ENCODE peak calls at places on chromosome 22, in seven cellular contexts. G is WERI-Rb-1, T is osteoblast, Z is uterus, M is heart right ventricle, B is pancreas, J is aorta. V is an unnamed sample.
A peak's percentile ranks its signal among the peaks of the same experiment; 100 is the strongest.

GRCh38 chr22:23518381-23519187 is 61.5 kb downstream of the IGLL1 start:
- DNase-seq in G (peak; percentile 96), T (peak; percentile 66), Z (no peak), M (no peak), B (no peak), J (no peak), V (no peak)

GRCh38 chr22:24146791-24147353 is 34.4 kb upstream of the SUSD2 start:
- DNase-seq in G (no peak), T (peak; percentile 94), Z (peak; percentile 64), M (no peak), B (no peak), J (peak; percentile 74), V (no peak)

GRCh38 chr22:17373839-17374238 is 4.6 kb downstream of the CECR2 start:
- DNase-seq in G (no peak), T (no peak), Z (no peak), M (no peak), B (no peak), J (no peak), V (no peak)

GRCh38 chr22:50169774-50170341 is 673 bp upstream of the PANX2 start:
- DNase-seq in G (no peak), T (peak; percentile 91), Z (no peak), M (no peak), B (peak; percentile 57), J (peak; percentile 52), V (peak; percentile 93)

GRCh38 chr22:34490911-34491310 is 570.6 kb upstream of the LARGE1 start:
- DNase-seq in G (no peak), T (no peak), Z (no peak), M (no peak), B (no peak), J (no peak), V (no peak)

GRCh38 chr22:35620624-35621245 is 3.6 kb upstream of the MB start:
- DNase-seq in G (no peak), T (no peak), Z (peak; percentile 36), M (no peak), B (no peak), J (no peak), V (no peak)

GRCh38 chr22:24431309-24432034 is 4.1 kb downstream of the ADORA2A start:
- DNase-seq in G (no peak), T (peak; percentile 80), Z (no peak), M (no peak), B (no peak), J (no peak), V (no peak)

GRCh38 chr22:40687706-40688105 is 8.4 kb downstream of the MCHR1 start:
- DNase-seq in G (no peak), T (no peak), Z (no peak), M (no peak), B (no peak), J (no peak), V (no peak)

GRCh38 chr22:42080287-42080686 is 787 bp downstream of the SMDT1 start:
- DNase-seq in G (no peak), T (peak; percentile 68), Z (no peak), M (no peak), B (no peak), J (no peak), V (no peak)

GRCh38 chr22:35686298-35686697 is 31.4 kb upstream of the APOL5 start:
- DNase-seq in G (no peak), T (no peak), Z (no peak), M (no peak), B (no peak), J (no peak), V (no peak)

GRCh38 chr22:41598081-41598480 is 8.4 kb upstream of the PMM1 start:
- DNase-seq in G (no peak), T (peak; percentile 99), Z (no peak), M (no peak), B (no peak), J (no peak), V (no peak)

GRCh38 chr22:41311487-41311886 is 10.2 kb downstream of the ZC3H7B start:
- DNase-seq in G (no peak), T (peak; percentile 62), Z (no peak), M (no peak), B (no peak), J (no peak), V (no peak)

GRCh38 chr22:44876921-44877320 is 124.5 kb downstream of the ARHGAP8 start:
- DNase-seq in G (no peak), T (peak; percentile 35), Z (no peak), M (no peak), B (no peak), J (no peak), V (no peak)

GRCh38 chr22:45162531-45162930 is 1.2 kb upstream of the NUP50 start:
- DNase-seq in G (no peak), T (no peak), Z (no peak), M (no peak), B (no peak), J (no peak), V (peak; percentile 8)

GRCh38 chr22:44697423-44698179 is 4.4 kb upstream of the PRR5 start:
- DNase-seq in G (peak; percentile 84), T (peak; percentile 99), Z (peak; percentile 78), M (peak; percentile 84), B (peak; percentile 88), J (peak; percentile 81), V (peak; percentile 96)

GRCh38 chr22:44575344-44576268 is 77.6 kb upstream of the RTL6 start:
- DNase-seq in G (peak; percentile 4), T (no peak), Z (no peak), M (no peak), B (no peak), J (no peak), V (no peak)

GRCh38 chr22:48895341-48895740 is 932.3 kb downstream of the BRD1 start:
- DNase-seq in G (no peak), T (peak; percentile 14), Z (no peak), M (no peak), B (no peak), J (no peak), V (peak; percentile 13)

GRCh38 chr22:47456031-47456430 is 693.6 kb downstream of the TBC1D22A start:
- DNase-seq in G (no peak), T (no peak), Z (no peak), M (no peak), B (no peak), J (no peak), V (no peak)
- H3K27me3 ChIP-seq in G (no peaks in the 10 kb centered on the region), T (no peaks in the 10 kb centered on the region), Z (no peaks in the 10 kb centered on the region), M (no peaks in the 10 kb centered on the region), B (no peaks in the 10 kb centered on the region), J (no peaks in the 10 kb centered on the region), V (no peaks in the 10 kb centered on the region)

GRCh38 chr22:20424553-20424936 is 13.1 kb downstream of the SCARF2 start:
- DNase-seq in G (no peak), T (peak; percentile 92), Z (no peak), M (no peak), B (no peak), J (no peak), V (no peak)
- H3K27me3 ChIP-seq in G (no peaks in the 10 kb centered on the region), T (no peaks in the 10 kb centered on the region), Z (no peaks in the 10 kb centered on the region), M (no peaks in the 10 kb centered on the region), B (no peaks in the 10 kb centered on the region), J (no peaks in the 10 kb centered on the region), V (peaks cover 2% of the 10 kb centered on the region)

DNA sequence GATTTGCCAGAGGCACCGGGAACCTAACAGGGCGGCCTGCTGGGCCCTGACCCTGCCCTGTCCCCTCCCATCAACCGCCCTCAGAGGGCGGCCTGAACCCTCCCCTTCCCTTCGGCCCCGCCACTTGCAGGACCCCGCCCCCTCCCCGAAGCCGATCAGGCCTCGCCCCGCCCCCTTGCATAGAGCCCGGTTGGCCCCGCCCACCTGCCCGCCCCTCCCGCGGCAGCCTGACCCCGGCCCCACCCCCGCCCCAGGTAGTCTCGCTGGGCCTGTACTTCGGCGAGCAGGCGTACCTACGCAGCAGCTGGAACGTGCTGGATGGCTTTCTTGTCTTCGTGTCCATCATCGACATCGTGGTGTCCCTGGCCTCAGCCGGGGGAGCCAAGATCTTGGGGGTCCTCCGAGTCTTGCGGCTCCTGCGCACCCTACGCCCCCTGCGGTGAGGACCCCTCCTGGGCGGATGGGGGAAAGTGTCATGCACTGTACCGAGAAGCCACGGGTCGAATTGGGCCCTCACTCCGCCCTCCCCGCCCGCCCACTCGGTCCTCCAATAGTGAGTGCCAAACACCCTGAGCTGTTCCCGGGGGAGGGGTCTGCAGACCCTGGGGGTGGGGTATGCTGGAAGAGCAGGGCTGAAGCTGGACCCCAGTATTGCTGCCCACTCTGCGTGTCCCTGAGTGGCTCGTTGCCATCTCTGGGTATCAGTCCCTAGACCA is 94.1 kb downstream of the CACNA1I start:
- DNase-seq in G (peak; percentile 31), T (no peak), Z (no peak), M (no peak), B (peak; percentile 53), J (no peak), V (peak; percentile 100)
- H3K27me3 ChIP-seq in G (no peaks in the 10 kb centered on the region), T (peaks cover 26% of the 10 kb centered on the region), Z (peaks cover 37% of the 10 kb centered on the region), M (peaks cover 69% of the 10 kb centered on the region), B (peaks cover 3% of the 10 kb centered on the region), J (no peaks in the 10 kb centered on the region), V (peaks cover 34% of the 10 kb centered on the region)

GRCh38 chr22:22111983-22112382 is 129.4 kb upstream of the TOP3B start:
- DNase-seq in G (no peak), T (no peak), Z (no peak), M (no peak), B (no peak), J (no peak), V (no peak)

GRCh38 chr22:22111267-22111751 is 128.7 kb upstream of the TOP3B start:
- DNase-seq in G (no peak), T (peak; percentile 93), Z (no peak), M (no peak), B (no peak), J (no peak), V (no peak)

GRCh38 chr22:22112533-22113294 is 130.1 kb upstream of the TOP3B start:
- DNase-seq in G (no peak), T (no peak), Z (no peak), M (no peak), B (no peak), J (no peak), V (no peak)

GRCh38 chr22:22109693-22110466 is 127.3 kb upstream of the TOP3B start:
- DNase-seq in G (no peak), T (no peak), Z (no peak), M (no peak), B (no peak), J (no peak), V (peak; percentile 45)

GRCh38 chr22:22110548-22111266 is 128.1 kb upstream of the TOP3B start:
- DNase-seq in G (peak; percentile 52), T (peak; percentile 89), Z (peak; percentile 27), M (peak; percentile 30), B (peak; percentile 30), J (peak; percentile 57), V (peak; percentile 82)
- H3K27me3 ChIP-seq in G (no peaks in the 10 kb centered on the region), T (no peaks in the 10 kb centered on the region), Z (no peaks in the 10 kb centered on the region), M (no peaks in the 10 kb centered on the region), B (no peaks in the 10 kb centered on the region), J (no peaks in the 10 kb centered on the region), V (peaks cover 56% of the 10 kb centered on the region)

DNA sequence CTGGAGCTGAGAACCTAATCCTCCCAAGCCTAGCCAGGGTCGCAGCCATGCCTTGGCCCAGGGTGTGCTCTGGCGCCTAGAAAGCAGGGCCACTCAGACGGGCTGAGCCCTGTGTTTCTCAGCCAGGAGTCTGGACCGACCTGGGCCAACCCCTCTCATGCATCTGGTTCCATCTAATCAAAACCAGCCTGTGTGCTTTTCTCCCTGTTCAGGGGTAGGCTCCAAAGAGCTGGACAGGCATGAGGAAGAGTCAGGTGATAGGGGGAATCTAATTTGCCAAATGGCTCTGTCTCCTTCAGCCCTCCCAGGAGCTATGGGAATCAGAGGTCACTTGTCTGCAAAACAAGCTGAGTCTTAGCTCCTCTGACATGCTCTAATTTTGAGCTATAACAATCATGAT is 55.7 kb downstream of the SCUBE1 start:
- DNase-seq in G (no peak), T (no peak), Z (no peak), M (no peak), B (no peak), J (no peak), V (no peak)
- H3K27me3 ChIP-seq in G (no peaks in the 10 kb centered on the region), T (peaks cover 13% of the 10 kb centered on the region), Z (no peaks in the 10 kb centered on the region), M (no peaks in the 10 kb centered on the region), B (no peaks in the 10 kb centered on the region), J (no peaks in the 10 kb centered on the region), V (no peaks in the 10 kb centered on the region)

V was measured in H7.